ENCODE peak calls at places on chromosomes 4 and X, in eight cellular contexts. Y is gastrocnemius medialis, I is adipocyte, H is mammary epithelial cell, G is tibial nerve, X is left ventricle myocardium inferior, D is ovary, C is endodermal cell. Z is an unnamed sample. For H3K36me3, the result is how much of the 10 kb centered on the place peaks cover.

GRCh38 chr4:1987296-1987695 is 21.5 kb downstream of the NELFA start:
- DNase-seq in Y (no peak), G (no peak), H (no peak), D (peak), C (no peak), X (no peak), I (no peak), Z (no peak)

GRCh38 chr4:6908397-6909112 is 1.1 kb upstream of the TBC1D14 start:
- DNase-seq in G (no peak), D (no peak), Y (no peak), C (no peak), X (no peak), I (no peak), H (no peak), Z (no peak)

GRCh38 chrX:1534321-1535168 is 2.4 kb downstream of the P2RY8 start:
- DNase-seq in I (no peak), X (no peak), Y (no peak), G (no peak), D (no peak), C (peak), H (no peak), Z (no peak)

GRCh38 chrX:53255738-53256191 is 25.6 kb downstream of the IQSEC2 start:
- DNase-seq in D (no peak), G (no peak), X (no peak), H (no peak), I (no peak), Y (no peak), C (no peak), Z (no peak)

GRCh38 chr4:127261476-127261875 is 371.3 kb upstream of the INTU start:
- DNase-seq in Y (no peak), I (no peak), H (peak), C (no peak), D (no peak), G (no peak), X (no peak), Z (no peak)

GRCh38 chrX:42143866-42144592 is 220.7 kb upstream of the CASK start:
- DNase-seq in C (no peak), I (no peak), D (no peak), X (no peak), Y (no peak), G (no peak), H (no peak), Z (no peak)

GRCh38 chr4:16893141-16893571 is 5.3 kb downstream of the LDB2 start:
- DNase-seq in I (peak), H (no peak), C (no peak), Y (no peak), X (no peak), D (no peak), G (no peak), Z (no peak)

GRCh38 chr4:78621395-78621794 is 69.8 kb downstream of the ANXA3 start:
- DNase-seq in I (no peak), C (no peak), H (no peak), Y (no peak), X (no peak), G (no peak), D (no peak), Z (no peak)

GRCh38 chrX:68175569-68175968 is 257.7 kb downstream of the OPHN1 start:
- DNase-seq in Y (no peak), I (peak), H (peak), D (no peak), X (no peak), G (no peak), C (no peak), Z (no peak)

GRCh38 chr4:74033721-74034120 is 4.8 kb downstream of the CXCL3 start:
- DNase-seq in X (no peak), C (no peak), Y (no peak), G (no peak), I (peak), H (peak), D (no peak), Z (no peak)

GRCh38 chr4:52983563-52984303 is 121.6 kb downstream of the RASL11B start:
- DNase-seq in G (peak), I (peak), D (no peak), C (no peak), H (peak), X (no peak), Y (no peak), Z (no peak)

GRCh38 chr4:2458546-2459491 is 10.1 kb upstream of the RNF4 start:
- DNase-seq in C (no peak), Y (no peak), G (no peak), D (no peak), I (no peak), X (no peak), H (no peak), Z (no peak)

GRCh38 chr4:110216079-110216478 is 17.7 kb upstream of the ELOVL6 start:
- DNase-seq in G (no peak), H (no peak), D (no peak), Y (no peak), I (no peak), C (no peak), X (no peak), Z (peak)

GRCh38 chrX:45596190-45596808 is 395.6 kb upstream of the DIPK2B start:
- DNase-seq in I (no peak), G (no peak), C (no peak), D (no peak), H (no peak), Y (no peak), X (no peak), Z (no peak)

GRCh38 chr4:5870220-5870619 is 22.7 kb downstream of the CRMP1 start:
- DNase-seq in D (no peak), I (no peak), H (no peak), Y (no peak), X (no peak), C (no peak), G (no peak), Z (no peak)

GRCh38 chr4:74044676-74045075 is 6.2 kb upstream of the CXCL3 start:
- DNase-seq in X (no peak), G (no peak), C (no peak), D (no peak), H (peak), Y (no peak), I (no peak), Z (no peak)

GRCh38 chr4:6898763-6899162 is 10.9 kb upstream of the TBC1D14 start:
- DNase-seq in X (no peak), C (no peak), H (no peak), D (no peak), G (no peak), I (no peak), Y (no peak), Z (no peak)

GRCh38 chr4:185898413-185898812 is 86.4 kb upstream of the SORBS2 start:
- DNase-seq in G (no peak), H (no peak), D (no peak), I (no peak), C (no peak), X (no peak), Y (no peak), Z (no peak)

GRCh38 chrX:56726609-56727008 is 2.4 kb upstream of the NBDY start:
- DNase-seq in D (no peak), X (no peak), C (no peak), G (peak), H (peak), I (peak), Y (no peak), Z (peak)

GRCh38 chrX:1397441-1397840 is 5.5 kb upstream of the SLC25A6 start:
- DNase-seq in D (peak), Y (no peak), X (no peak), G (no peak), I (no peak), H (no peak), C (no peak), Z (no peak)

GRCh38 chr4:153154010-153154975 is 50.0 kb upstream of the TRIM2 start:
- DNase-seq in H (peak), Y (no peak), X (no peak), D (no peak), C (no peak), G (no peak), I (peak), Z (no peak)

GRCh38 chr4:37795796-37796195 is 30.7 kb upstream of the PGM2 start:
- DNase-seq in D (no peak), X (no peak), Y (no peak), H (no peak), I (no peak), G (no peak), C (no peak), Z (no peak)

GRCh38 chr4:123350191-123350544 is 46.4 kb upstream of the SPRY1 start:
- DNase-seq in I (peak), G (no peak), H (peak), C (peak), D (no peak), X (no peak), Y (no peak), Z (no peak)
- H3K36me3 ChIP-seq in I (under half), G (under half), H (under half), C (under half), D (under half), X (under half), Y (under half), Z (under half)

GRCh38 chr4:48854395-48854683 is 23.5 kb downstream of the OCIAD1 start:
- DNase-seq in D (no peak), H (no peak), G (no peak), Y (no peak), C (no peak), I (no peak), X (no peak), Z (no peak)

GRCh38 chr4:48851651-48852050 is 20.8 kb downstream of the OCIAD1 start:
- DNase-seq in G (no peak), D (no peak), I (no peak), Y (no peak), C (no peak), H (peak), X (no peak), Z (no peak)

GRCh38 chr4:48854982-48855381 is 24.1 kb downstream of the OCIAD1 start:
- DNase-seq in Y (no peak), G (no peak), D (no peak), C (no peak), I (peak), H (no peak), X (no peak), Z (no peak)

GRCh38 chr4:48858130-48858529 is 27.2 kb downstream of the OCIAD1 start:
- DNase-seq in I (no peak), C (no peak), G (no peak), Y (no peak), X (no peak), D (no peak), H (no peak), Z (no peak)

DNA sequence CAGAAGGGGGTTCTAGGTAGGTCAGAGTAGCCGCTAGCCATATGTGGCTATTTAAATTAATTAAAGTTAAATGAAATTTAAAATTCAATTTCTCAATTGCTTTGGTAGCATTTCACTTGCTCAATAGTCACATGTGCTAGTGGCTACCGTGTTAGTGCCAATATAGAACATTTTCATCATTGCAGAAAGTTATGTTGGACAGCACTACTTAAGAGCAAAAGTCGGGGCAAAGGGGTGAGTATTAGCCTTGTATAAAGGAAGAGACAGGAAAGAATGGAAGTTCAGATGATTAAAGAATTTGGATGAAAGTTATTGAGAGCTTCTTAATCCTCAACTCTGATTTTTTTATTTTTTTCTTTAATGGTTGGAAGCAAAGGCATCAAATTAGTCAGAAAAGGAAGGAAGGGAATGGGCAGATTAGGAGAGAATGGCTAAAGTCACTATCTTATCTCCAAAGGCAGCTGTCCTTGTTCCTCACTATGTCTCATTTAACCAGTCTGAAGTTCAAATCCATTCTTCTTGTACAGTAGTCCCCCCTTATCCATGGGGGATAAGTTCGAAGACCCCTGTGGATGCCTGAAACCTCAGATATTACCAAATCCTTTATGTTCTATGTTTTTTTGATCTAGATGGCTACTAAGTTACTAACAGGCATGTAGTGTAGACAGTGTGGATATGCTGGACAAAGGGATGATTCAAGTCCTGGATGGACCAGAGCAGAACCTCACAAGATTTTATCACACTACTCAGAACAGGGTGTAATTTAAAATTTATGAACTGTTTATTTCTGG is 22.9 kb downstream of the OCIAD1 start:
- DNase-seq in D (no peak), G (no peak), I (no peak), X (no peak), Y (no peak), H (no peak), C (no peak), Z (no peak)
- H3K36me3 ChIP-seq in D (under half), G (half or more), I (half or more), X (half or more), Y (under half), H (under half), C (half or more), Z (under half)

GRCh38 chr4:139050436-139050835 is 34.9 kb downstream of the NOCT start:
- DNase-seq in D (no peak), X (no peak), Y (no peak), I (peak), C (no peak), G (no peak), H (no peak), Z (no peak)
- H3K36me3 ChIP-seq in D (under half), X (under half), Y (under half), I (under half), C (half or more), G (half or more), H (under half), Z (under half)

GRCh38 chr4:184415071-184415470 is 59.3 kb downstream of the IRF2 start:
- DNase-seq in C (no peak), H (peak), D (no peak), G (no peak), I (no peak), Y (no peak), X (no peak), Z (no peak)
- H3K36me3 ChIP-seq in C (under half), H (under half), D (under half), G (half or more), I (half or more), Y (under half), X (under half), Z (under half)

DNA sequence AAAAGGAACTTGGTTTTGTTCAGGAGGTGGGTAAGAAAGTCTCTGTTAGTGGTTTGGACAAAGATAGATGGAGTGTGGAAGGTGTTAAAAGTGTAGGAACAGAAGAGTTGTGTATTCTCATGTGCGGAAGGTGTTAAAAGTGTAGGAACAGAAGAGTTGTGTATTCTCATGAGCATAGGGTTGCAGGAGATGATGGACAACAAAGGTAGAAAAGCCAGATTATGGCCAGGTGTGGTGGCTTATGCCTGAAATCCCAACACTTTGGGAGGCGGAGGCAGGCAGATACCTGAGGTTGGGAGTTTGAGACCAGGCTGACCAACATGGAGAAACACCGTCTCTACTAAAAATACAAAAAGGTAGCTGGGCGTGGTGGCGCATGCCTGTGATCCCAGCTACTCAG is 2.5 kb downstream of the RPL34 start:
- DNase-seq in G (no peak), Y (no peak), C (no peak), X (no peak), H (no peak), I (no peak), D (no peak), Z (no peak)
- H3K36me3 ChIP-seq in G (half or more), Y (under half), C (half or more), X (half or more), H (under half), I (half or more), D (under half), Z (half or more)

GRCh38 chr4:960736-961650 is 12.4 kb downstream of the DGKQ start:
- DNase-seq in H (no peak), G (no peak), Y (no peak), C (no peak), I (no peak), D (no peak), X (no peak), Z (no peak)

GRCh38 chr4:960140-960735 is 13.1 kb downstream of the DGKQ start:
- DNase-seq in I (no peak), G (no peak), Y (no peak), H (no peak), D (no peak), X (no peak), C (no peak), Z (no peak)

GRCh38 chr4:962231-963208 is 10.8 kb downstream of the DGKQ start:
- DNase-seq in H (no peak), I (no peak), C (peak), D (no peak), X (no peak), Y (no peak), G (no peak), Z (no peak)

GRCh38 chr4:963276-964225 is 9.8 kb downstream of the DGKQ start:
- DNase-seq in H (no peak), C (peak), X (no peak), I (no peak), G (no peak), Y (no peak), D (no peak), Z (no peak)

DNA sequence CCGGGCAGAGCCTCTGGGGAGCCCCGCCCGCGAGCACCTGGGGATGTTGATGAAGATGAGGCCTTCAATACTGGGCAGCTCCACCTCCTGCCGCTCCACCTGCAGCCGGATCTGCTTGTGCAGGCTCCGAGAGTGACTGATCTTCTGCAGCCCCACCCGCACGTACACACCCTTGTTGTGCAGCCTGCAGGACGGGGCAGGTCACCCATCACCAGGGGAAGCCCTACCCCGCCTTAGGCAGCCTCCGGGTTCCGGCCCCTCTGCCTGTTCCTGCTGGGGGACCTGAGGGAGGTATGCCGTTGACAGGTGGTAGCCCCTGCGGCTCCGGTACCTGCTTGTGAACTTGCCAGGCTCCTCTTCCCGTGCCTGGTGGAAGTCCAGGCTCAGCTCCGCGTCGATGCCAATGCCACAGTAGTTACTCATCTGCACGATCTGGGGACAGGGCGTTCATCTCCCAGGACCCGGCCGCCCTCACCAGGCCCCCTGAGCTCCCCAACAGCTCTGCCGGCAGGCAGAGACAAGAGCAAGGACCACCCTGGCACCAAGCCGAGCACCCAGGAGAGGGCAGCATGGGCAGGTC is 11.6 kb downstream of the DGKQ start:
- DNase-seq in I (no peak), D (no peak), Y (no peak), G (no peak), H (no peak), X (no peak), C (peak), Z (no peak)
- H3K36me3 ChIP-seq in I (under half), D (under half), Y (under half), G (half or more), H (under half), X (half or more), C (under half), Z (under half)

DNA sequence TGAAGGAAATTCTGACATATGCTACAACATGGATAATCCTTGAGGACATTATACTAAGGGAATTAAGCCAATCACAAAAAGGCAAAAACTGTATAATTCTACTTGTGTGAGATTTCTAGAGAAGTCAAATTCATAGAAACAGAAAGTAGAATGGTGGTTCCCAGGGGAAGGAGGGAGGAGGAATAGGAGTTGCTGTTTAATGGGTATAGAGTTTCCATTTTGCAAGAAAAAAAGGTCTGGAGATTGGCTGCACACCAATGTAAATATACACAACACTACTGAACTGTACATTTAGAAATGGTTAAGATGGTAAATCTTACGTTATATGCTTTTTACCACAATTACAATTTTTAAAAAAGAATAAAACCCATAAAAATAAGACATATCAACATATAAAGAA is 35.8 kb upstream of the KCNE5 start:
- DNase-seq in D (no peak), G (no peak), Y (no peak), C (no peak), X (no peak), I (peak), H (no peak), Z (no peak)
- H3K36me3 ChIP-seq in D (under half), G (under half), Y (under half), C (under half), X (under half), I (half or more), H (under half), Z (under half)

GRCh38 chr4:83179205-83179604 is 64.7 kb upstream of the PLAC8 start:
- DNase-seq in D (no peak), C (no peak), G (no peak), X (no peak), I (no peak), Y (no peak), H (no peak), Z (no peak)

GRCh38 chr4:83174844-83175414 is 60.4 kb upstream of the PLAC8 start:
- DNase-seq in I (no peak), X (no peak), H (no peak), D (no peak), G (no peak), C (no peak), Y (no peak), Z (no peak)

GRCh38 chr4:83177182-83177581 is 62.7 kb upstream of the PLAC8 start:
- DNase-seq in C (no peak), G (no peak), H (no peak), Y (no peak), I (no peak), X (no peak), D (no peak), Z (no peak)

GRCh38 chr4:83178029-83178428 is 63.5 kb upstream of the PLAC8 start:
- DNase-seq in C (no peak), H (no peak), Y (no peak), G (no peak), I (no peak), D (no peak), X (no peak), Z (no peak)

GRCh38 chr4:83180469-83180968 is 66.0 kb upstream of the PLAC8 start:
- DNase-seq in C (no peak), H (no peak), X (no peak), Y (no peak), I (no peak), G (no peak), D (no peak), Z (no peak)
- H3K36me3 ChIP-seq in C (under half), H (under half), X (under half), Y (under half), I (under half), G (under half), D (under half), Z (under half)